ENCODE peak calls at places on chromosomes 1 and 21, in five cellular contexts. B is cardiac fibroblast; O is NCI-H774; J is CD8-positive, alpha-beta T cell; E is AG09309. G is an unnamed sample.
A peak's percentile ranks its signal among the peaks of the same experiment; 100 is the strongest.

GRCh38 chr1:59046730-59047157 is 250.2 kb upstream of the FGGY start:
- DNase-seq in B (no peak), O (no peak), J (peak; percentile 27), E (no peak), G (no peak)

GRCh38 chr1:110545492-110545891 is 26.5 kb upstream of the KCNA10 start:
- DNase-seq in B (no peak), O (no peak), J (no peak), E (no peak), G (no peak)

GRCh38 chr1:22665752-22666151 is 12.7 kb downstream of the C1QB start:
- DNase-seq in B (peak; percentile 35), O (no peak), J (no peak), E (no peak), G (peak; percentile 70)

GRCh38 chr1:192949783-192950182 is 109.4 kb downstream of the UCHL5 start:
- DNase-seq in B (no peak), O (no peak), J (no peak), E (no peak), G (no peak)

GRCh38 chr1:162562452-162562828 is 918 bp downstream of the UAP1 start:
- DNase-seq in B (peak; percentile 83), O (no peak), J (no peak), E (no peak), G (peak; percentile 49)

GRCh38 chr1:23796466-23797271 is 3.9 kb downstream of the GALE start:
- DNase-seq in B (no peak), O (no peak), J (no peak), E (no peak), G (no peak)

GRCh38 chr1:184576822-184577790 is 177.6 kb downstream of the EDEM3 start:
- DNase-seq in B (no peak), O (no peak), J (no peak), E (no peak), G (no peak)

GRCh38 chr1:21623411-21623961 is 45.7 kb downstream of the RAP1GAP start:
- DNase-seq in B (no peak), O (no peak), J (no peak), E (no peak), G (no peak)

GRCh38 chr1:90579212-90579802 is 137.8 kb downstream of the BARHL2 start:
- DNase-seq in B (peak; percentile 64), O (peak; percentile 30), J (no peak), E (peak; percentile 7), G (peak; percentile 75)

GRCh38 chr1:1000357-1001056 is 610 bp upstream of the HES4 start:
- DNase-seq in B (peak; percentile 85), O (peak; percentile 39), J (peak; percentile 57), E (peak; percentile 29), G (peak; percentile 89)

GRCh38 chr1:201184734-201185453 is 5.7 kb upstream of the IGFN1 start:
- DNase-seq in B (peak; percentile 73), O (peak; percentile 15), J (no peak), E (peak; percentile 75), G (peak; percentile 2)

GRCh38 chr21:42013901-42014300 is 3.7 kb upstream of the ZBTB21 start:
- DNase-seq in B (no peak), O (no peak), J (no peak), E (no peak), G (peak; percentile 84)

GRCh38 chr1:11879311-11880180 is 20.8 kb upstream of the NPPB start:
- DNase-seq in B (no peak), O (no peak), J (no peak), E (no peak), G (no peak)

GRCh38 chr21:42028754-42029385 is 18.7 kb upstream of the ZBTB21 start:
- DNase-seq in B (no peak), O (no peak), J (no peak), E (no peak), G (peak; percentile 70)

GRCh38 chr1:107874221-107874620 is 90.8 kb downstream of the VAV3 start:
- DNase-seq in B (no peak), O (no peak), J (no peak), E (no peak), G (no peak)

GRCh38 chr1:155063550-155064108 is at the start of gene EFNA4:
- DNase-seq in B (peak; percentile 82), O (no peak), J (peak; percentile 86), E (no peak), G (peak; percentile 99)

GRCh38 chr1:227343201-227343600 is 24.9 kb upstream of the CDC42BPA start:
- DNase-seq in B (no peak), O (no peak), J (no peak), E (no peak), G (no peak)

GRCh38 chr1:15106608-15107007 is 46.9 kb upstream of the TMEM51 start:
- DNase-seq in B (no peak), O (no peak), J (no peak), E (no peak), G (no peak)

GRCh38 chr1:112304151-112304550 is 91.9 kb upstream of the CTTNBP2NL start:
- DNase-seq in B (no peak), O (no peak), J (no peak), E (no peak), G (no peak)

GRCh38 chr1:5507340-5507739 is 484.9 kb downstream of the NPHP4 start:
- DNase-seq in B (no peak), O (no peak), J (no peak), E (no peak), G (no peak)

GRCh38 chr1:35016406-35016805 is 15.3 kb downstream of the ZMYM6 start:
- DNase-seq in B (no peak), O (no peak), J (no peak), E (no peak), G (no peak)

GRCh38 chr1:40350391-40350790 is 23.1 kb upstream of the SMAP2 start:
- DNase-seq in B (no peak), O (no peak), J (no peak), E (no peak), G (peak; percentile 48)

GRCh38 chr1:208409171-208409570 is 165.0 kb upstream of the PLXNA2 start:
- DNase-seq in B (no peak), O (no peak), J (no peak), E (peak; percentile 7), G (no peak)

GRCh38 chr1:119093721-119094120 is 46.7 kb downstream of the WARS2 start:
- DNase-seq in B (no peak), O (no peak), J (no peak), E (no peak), G (peak; percentile 12)

GRCh38 chr21:45599146-45599581 is 44.4 kb upstream of the PCBP3 start:
- DNase-seq in B (no peak), O (no peak), J (no peak), E (no peak), G (no peak)

GRCh38 chr1:226126824-226127591 is 59.5 kb downstream of the ACBD3 start:
- DNase-seq in B (no peak), O (no peak), J (no peak), E (no peak), G (no peak)

GRCh38 chr21:41626038-41626437 is 118.1 kb upstream of the TMPRSS2 start:
- DNase-seq in B (no peak), O (no peak), J (no peak), E (no peak), G (no peak)

GRCh38 chr1:25893072-25893604 is 13.1 kb downstream of the STMN1 start:
- DNase-seq in B (peak; percentile 15), O (no peak), J (no peak), E (no peak), G (no peak)

GRCh38 chr1:179937668-179938259 is 16.8 kb upstream of the CEP350 start:
- DNase-seq in B (no peak), O (no peak), J (no peak), E (no peak), G (no peak)

G was measured in NCI-H526.